ENCODE peak calls at places on chromosomes 6 and 20, in seven cellular contexts. K, C, N, F, E, Y and R are unnamed samples.

GRCh38 chr20:17611540-17612286 is 41.8 kb downstream of the DSTN start:
- DNase-seq in K (no peak), C (no peak), N (peak), F (peak), E (peak), Y (no peak), R (no peak)

GRCh38 chr20:23628402-23629016 is 9.2 kb downstream of the CST3 start:
- DNase-seq in K (no peak), C (no peak), N (no peak), F (no peak), E (no peak), Y (no peak), R (no peak)

GRCh38 chr20:36481380-36482043 is 59.8 kb upstream of the MYL9 start:
- DNase-seq in K (peak), C (peak), N (no peak), F (no peak), E (no peak), Y (no peak), R (no peak)

GRCh38 chr6:106572875-106573575 is 56.3 kb downstream of the RTN4IP1 start:
- DNase-seq in K (no peak), C (no peak), N (no peak), F (no peak), E (no peak), Y (no peak), R (no peak)

GRCh38 chr20:8153281-8153908 is 21.3 kb downstream of the PLCB1 start:
- DNase-seq in K (no peak), C (no peak), N (no peak), F (peak), E (no peak), Y (no peak), R (peak)

GRCh38 chr6:150069707-150070106 is 786 bp upstream of the ULBP3 start:
- DNase-seq in K (peak), C (no peak), N (no peak), F (no peak), E (no peak), Y (no peak), R (peak)

GRCh38 chr6:3312604-3313167 is 53.9 kb downstream of the PSMG4 start:
- DNase-seq in K (no peak), C (no peak), N (no peak), F (no peak), E (no peak), Y (no peak), R (no peak)

GRCh38 chr6:78363688-78364087 is 503.7 kb upstream of the IRAK1BP1 start:
- DNase-seq in K (no peak), C (no peak), N (no peak), F (no peak), E (no peak), Y (no peak), R (no peak)

GRCh38 chr6:148980234-148980633 is 233.4 kb downstream of the UST start:
- DNase-seq in K (no peak), C (no peak), N (peak), F (no peak), E (no peak), Y (no peak), R (peak)

GRCh38 chr6:14441371-14441781 is 323.8 kb downstream of the CD83 start:
- DNase-seq in K (peak), C (peak), N (peak), F (no peak), E (no peak), Y (peak), R (no peak)

GRCh38 chr6:166274163-166274562 is 34.0 kb downstream of the PRR18 start:
- DNase-seq in K (no peak), C (no peak), N (no peak), F (no peak), E (no peak), Y (no peak), R (no peak)

GRCh38 chr6:89035252-89036106 is 45.1 kb upstream of the PNRC1 start:
- DNase-seq in K (peak), C (no peak), N (peak), F (peak), E (no peak), Y (no peak), R (peak)

GRCh38 chr20:25316506-25317190 is 68.8 kb downstream of the PYGB start:
- DNase-seq in K (no peak), C (no peak), N (no peak), F (no peak), E (no peak), Y (no peak), R (no peak)